ENCODE peak calls at places on chromosomes 2 and 18, in five cellular contexts. R is adrenal gland; Z is GM23248; X is stimulated activated CD8-positive, alpha-beta memory T cell treated with anti-CD3 and anti-CD28 coated beads, Interleukin-12 subunit alpha, Interleukin-12 subunit beta, amount 100 ng/mL, for 4 hours; H is breast epithelium. L is an unnamed sample.
A peak's percentile ranks its signal among the peaks of the same experiment; 100 is the strongest.

GRCh38 chr2:98985905-98986666 is 50.1 kb upstream of the CRACDL start:
- DNase-seq in X (no peak), H (no peak), R (no peak), Z (no peak), L (no peak)

GRCh38 chr18:27954226-27954625 is 222.7 kb downstream of the CDH2 start:
- DNase-seq in Z (peak; percentile 76), R (no peak), H (no peak), X (no peak), L (no peak)

GRCh38 chr2:219608399-219608964 is 10.8 kb downstream of the STK11IP start:
- DNase-seq in H (no peak), Z (no peak), R (no peak), X (no peak), L (no peak)

GRCh38 chr18:65527879-65528633 is 222.8 kb upstream of the CDH7 start:
- DNase-seq in H (no peak), X (no peak), Z (no peak), R (no peak), L (no peak)

GRCh38 chr2:99198103-99198841 is 17.3 kb downstream of the MRPL30 start:
- DNase-seq in X (no peak), H (peak; percentile 26), Z (no peak), R (no peak), L (no peak)

GRCh38 chr2:49770919-49771318 is 616.6 kb upstream of the FSHR start:
- DNase-seq in Z (peak; percentile 0), H (no peak), X (no peak), R (peak; percentile 29), L (peak; percentile 27)

GRCh38 chr2:220682616-220683015 is 889.5 kb downstream of the EPHA4 start:
- DNase-seq in Z (peak; percentile 50), X (no peak), H (no peak), R (no peak), L (no peak)

GRCh38 chr2:134570676-134571075 is 148.1 kb downstream of the TMEM163 start:
- DNase-seq in R (no peak), Z (no peak), H (no peak), X (no peak), L (no peak)

GRCh38 chr2:127401757-127402695 is 14.3 kb upstream of the MAP3K2 start:
- DNase-seq in X (no peak), Z (peak; percentile 39), R (no peak), H (no peak), L (no peak)

GRCh38 chr2:65922794-65923193 is 490.4 kb upstream of the SPRED2 start:
- DNase-seq in R (peak; percentile 77), Z (peak; percentile 56), X (no peak), H (peak; percentile 17), L (peak; percentile 24)

GRCh38 chr2:2280483-2280882 is 50.6 kb downstream of the MYT1L start:
- DNase-seq in H (no peak), X (no peak), R (no peak), Z (no peak), L (no peak)

GRCh38 chr2:206045251-206045650 is 40.7 kb downstream of the INO80D start:
- DNase-seq in X (no peak), H (no peak), Z (peak; percentile 17), R (no peak), L (no peak)

GRCh38 chr2:128454980-128455709 is 136.5 kb upstream of the HS6ST1 start:
- DNase-seq in Z (no peak), H (no peak), R (no peak), X (no peak), L (no peak)

GRCh38 chr2:129765326-129766158 is 213.9 kb upstream of the RAB6C start:
- DNase-seq in R (no peak), Z (peak; percentile 44), H (no peak), X (no peak), L (no peak)

GRCh38 chr2:142682528-142682927 is 194.9 kb upstream of the KYNU start:
- DNase-seq in Z (peak; percentile 29), X (no peak), H (no peak), R (no peak), L (no peak)

GRCh38 chr18:76491436-76491800 is 3.6 kb downstream of the ZNF516 start:
- DNase-seq in H (peak; percentile 70), R (peak; percentile 81), Z (peak; percentile 77), X (peak; percentile 66), L (peak; percentile 84)

GRCh38 chr2:216619411-216620393 is 13.5 kb upstream of the IGFBP2 start:
- DNase-seq in Z (peak; percentile 42), H (no peak), X (no peak), R (no peak), L (no peak)

GRCh38 chr2:3282056-3282998 is 95.3 kb downstream of the EIPR1 start:
- DNase-seq in Z (no peak), R (peak; percentile 92), H (no peak), X (no peak), L (peak; percentile 47)

GRCh38 chr2:239296020-239296932 is 104.5 kb downstream of the HDAC4 start:
- DNase-seq in H (no peak), X (no peak), R (peak; percentile 46), Z (no peak), L (peak; percentile 12)

GRCh38 chr18:57776767-57777166 is 26.3 kb downstream of the ATP8B1 start:
- DNase-seq in Z (peak; percentile 41), R (no peak), X (no peak), H (no peak), L (no peak)

GRCh38 chr2:231672617-231673347 is 35.5 kb upstream of the PTMA start:
- DNase-seq in X (no peak), Z (peak; percentile 47), R (peak; percentile 38), H (no peak), L (peak; percentile 71)

GRCh38 chr18:31634331-31634713 is 42.6 kb downstream of the TTR start:
- DNase-seq in X (no peak), H (no peak), Z (no peak), R (no peak), L (no peak)

GRCh38 chr2:31434911-31435310 is 20.4 kb upstream of the XDH start:
- DNase-seq in R (no peak), H (no peak), Z (peak; percentile 45), X (no peak), L (no peak)

GRCh38 chr2:212923393-212923792 is 228.0 kb downstream of the IKZF2 start:
- DNase-seq in Z (no peak), R (no peak), H (no peak), X (no peak), L (no peak)

GRCh38 chr2:121351521-121352318 is 66.7 kb upstream of the TFCP2L1 start:
- DNase-seq in X (no peak), Z (no peak), H (no peak), R (no peak), L (no peak)

GRCh38 chr18:79786781-79787526 is 10.8 kb upstream of the KCNG2 start:
- DNase-seq in Z (peak; percentile 59), X (no peak), R (no peak), H (no peak), L (no peak)

GRCh38 chr2:137983581-137983980 is 19.3 kb downstream of the HNMT start:
- DNase-seq in Z (no peak), X (no peak), H (no peak), R (no peak), L (no peak)

GRCh38 chr2:240645346-240646060 is 20.2 kb downstream of the GPR35 start:
- DNase-seq in X (no peak), R (no peak), Z (no peak), H (peak; percentile 10), L (no peak)

GRCh38 chr2:30732376-30732775 is 74.9 kb downstream of the CAPN13 start:
- DNase-seq in Z (no peak), H (no peak), R (no peak), X (no peak), L (no peak)

GRCh38 chr2:240579771-240580614 is 6.5 kb upstream of the CAPN10 start:
- DNase-seq in X (peak; percentile 21), Z (peak; percentile 97), H (peak; percentile 57), R (peak; percentile 89), L (peak; percentile 63)

GRCh38 chr2:157785866-157786662 is 90.1 kb downstream of the ACVR1 start:
- DNase-seq in X (no peak), Z (peak; percentile 56), H (no peak), R (no peak), L (no peak)

GRCh38 chr2:128720440-128721022 is 401.9 kb upstream of the HS6ST1 start:
- DNase-seq in X (no peak), Z (peak; percentile 29), H (no peak), R (no peak), L (no peak)

GRCh38 chr2:219289195-219289536 is 10.0 kb downstream of the DNAJB2 start:
- DNase-seq in Z (no peak), R (no peak), H (no peak), X (no peak), L (no peak)

GRCh38 chr2:3641841-3642421 is 16.1 kb upstream of the ALLC start:
- DNase-seq in X (no peak), Z (peak; percentile 76), H (no peak), R (no peak), L (peak; percentile 11)

GRCh38 chr2:226888971-226889370 is 53.1 kb downstream of the RHBDD1 start:
- DNase-seq in Z (peak; percentile 46), X (no peak), H (no peak), R (no peak), L (no peak)

GRCh38 chr2:128347701-128348504 is 29.2 kb upstream of the HS6ST1 start:
- DNase-seq in Z (peak; percentile 71), H (peak; percentile 93), R (peak; percentile 78), X (no peak), L (peak; percentile 80)

L was measured in left cardiac atrium.